ENCODE peak calls at places on chromosomes 2 and 18, in six cellular contexts. Y is fibroblast of mammary gland, D is tibial artery, B is lower leg skin, T is left lung, Z is AG04450. H is an unnamed sample.

GRCh38 chr2:65199891-65200290 is 27.7 kb upstream of the ACTR2 start:
- DNase-seq in T (no peak), Z (no peak), D (no peak), B (no peak), Y (peak; percentile 32), H (no peak)

GRCh38 chr2:173175222-173175621 is 99.6 kb downstream of the MAP3K20 start:
- DNase-seq in D (no peak), T (no peak), Z (no peak), B (no peak), Y (peak; percentile 45), H (no peak)

GRCh38 chr2:11079131-11079824 is 76.0 kb upstream of the SLC66A3 start:
- DNase-seq in Y (no peak), Z (no peak), B (peak; percentile 4), T (no peak), D (no peak), H (no peak)

GRCh38 chr2:74867841-74868658 is 34.1 kb downstream of the HK2 start:
- DNase-seq in Z (no peak), T (no peak), B (no peak), Y (peak; percentile 66), D (no peak), H (peak; percentile 62)

GRCh38 chr2:205749078-205749477 is 66.8 kb downstream of the NRP2 start:
- DNase-seq in B (no peak), D (no peak), T (no peak), Z (no peak), Y (no peak), H (peak; percentile 34)

GRCh38 chr2:170298115-170298514 is 120.2 kb downstream of the MYO3B start:
- DNase-seq in Y (peak; percentile 22), Z (no peak), B (no peak), D (no peak), T (no peak), H (no peak)

GRCh38 chr2:74944987-74945782 is 13.3 kb upstream of the POLE4 start:
- DNase-seq in Z (no peak), Y (peak; percentile 36), B (no peak), T (no peak), D (no peak), H (no peak)

GRCh38 chr2:12935226-12935625 is 218.5 kb downstream of the TRIB2 start:
- DNase-seq in T (no peak), Z (no peak), D (no peak), B (no peak), Y (no peak), H (no peak)

GRCh38 chr2:45885111-45885685 is 233.7 kb downstream of the PRKCE start:
- DNase-seq in Y (no peak), D (no peak), B (no peak), T (no peak), Z (no peak), H (no peak)

GRCh38 chr18:59479776-59480175 is 120.7 kb upstream of the LMAN1 start:
- DNase-seq in B (no peak), Y (no peak), T (no peak), Z (no peak), D (no peak), H (no peak)

GRCh38 chr18:25289040-25289631 is 62.8 kb downstream of the ZNF521 start:
- DNase-seq in Y (peak; percentile 97), B (no peak), Z (peak; percentile 69), T (no peak), D (peak; percentile 38), H (peak; percentile 23)

GRCh38 chr2:204475403-204475802 is 69.9 kb upstream of the PARD3B start:
- DNase-seq in T (no peak), B (no peak), Z (no peak), Y (no peak), D (no peak), H (no peak)

GRCh38 chr2:105787376-105788318 is 42.9 kb downstream of the NCK2 start:
- DNase-seq in D (no peak), B (no peak), Y (peak; percentile 34), T (no peak), Z (no peak), H (no peak)

GRCh38 chr2:101114815-101115214 is 36.4 kb downstream of the TBC1D8 start:
- DNase-seq in T (no peak), Y (no peak), D (peak; percentile 44), B (no peak), Z (no peak), H (no peak)

GRCh38 chr2:140759431-140760156 is 1371.2 kb downstream of the LRP1B start:
- DNase-seq in B (no peak), Y (no peak), D (no peak), Z (no peak), T (no peak), H (no peak)

GRCh38 chr2:135799738-135800137 is 37.2 kb downstream of the LCT start:
- DNase-seq in Z (no peak), D (no peak), T (no peak), Y (no peak), B (no peak), H (no peak)

GRCh38 chr2:234496835-234497591 is at the start of gene ARL4C:
- DNase-seq in Z (no peak), D (peak; percentile 53), B (peak; percentile 47), Y (peak; percentile 31), T (peak; percentile 90), H (peak; percentile 65)

GRCh38 chr2:187497858-187498463 is 49.9 kb upstream of the CALCRL start:
- DNase-seq in D (no peak), Z (no peak), B (no peak), T (no peak), Y (peak; percentile 37), H (peak; percentile 31)

GRCh38 chr2:176699098-176699497 is 429.9 kb downstream of the MTX2 start:
- DNase-seq in B (no peak), Y (no peak), T (no peak), Z (no peak), D (no peak), H (no peak)

GRCh38 chr2:108909917-108910515 is 79.0 kb downstream of the EDAR start:
- DNase-seq in T (no peak), D (no peak), Y (no peak), B (no peak), Z (no peak), H (no peak)

GRCh38 chr2:69704446-69704845 is 37.5 kb upstream of the ANXA4 start:
- DNase-seq in D (no peak), Y (no peak), T (no peak), B (no peak), Z (no peak), H (peak; percentile 55)

GRCh38 chr2:201517094-201517493 is 65.6 kb downstream of the STRADB start:
- DNase-seq in T (no peak), D (no peak), Y (no peak), B (no peak), Z (no peak), H (no peak)

GRCh38 chr18:59926131-59926530 is 26.3 kb downstream of the PMAIP1 start:
- DNase-seq in Y (no peak), B (no peak), D (no peak), Z (no peak), T (no peak), H (no peak)

DNA sequence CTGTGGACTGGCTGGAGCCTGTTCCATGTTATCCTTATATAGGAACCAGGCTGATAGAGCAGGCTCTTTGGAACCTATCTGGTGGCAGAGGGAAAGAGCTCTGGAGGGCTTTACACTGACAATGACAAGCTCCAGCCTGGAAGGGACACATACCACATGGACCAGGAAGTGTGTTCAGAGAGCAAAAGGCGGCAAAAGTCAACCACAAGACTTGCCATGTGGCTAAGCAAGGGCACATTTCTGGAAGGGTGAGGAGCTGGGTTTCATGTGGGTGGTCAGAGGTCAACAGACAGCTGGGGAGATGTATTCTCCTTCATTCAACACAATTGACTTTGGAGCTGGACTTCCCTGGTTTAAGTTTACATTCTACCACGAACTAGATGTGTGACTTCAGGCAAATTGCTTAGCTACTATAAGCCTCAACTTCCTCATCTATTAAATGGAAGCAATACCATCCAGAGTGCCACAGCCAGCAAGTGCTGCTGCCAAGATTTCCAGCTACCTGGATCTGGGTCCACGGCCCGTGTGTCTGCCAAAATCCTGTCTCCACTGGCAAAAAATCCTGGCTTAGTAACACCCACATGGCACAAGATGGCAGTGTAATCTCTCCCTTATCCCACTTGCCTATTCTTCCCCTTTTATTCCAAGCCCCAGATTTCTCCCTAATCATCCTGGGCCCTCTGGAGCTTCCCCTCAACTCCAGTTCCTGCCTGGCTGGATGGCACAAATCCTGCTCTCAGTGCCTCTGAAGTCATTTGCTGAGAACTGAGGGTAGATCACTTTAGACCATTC is 325.3 kb downstream of the DYSF start:
- DNase-seq in D (no peak), Y (no peak), T (no peak), Z (no peak), B (no peak), H (peak; percentile 45)
- TF ChIP-seq CTCF in D (no peak), Y (peak; percentile 26), T (no peak), Z (peak; percentile 45), B (no peak), H (no peak)

DNA sequence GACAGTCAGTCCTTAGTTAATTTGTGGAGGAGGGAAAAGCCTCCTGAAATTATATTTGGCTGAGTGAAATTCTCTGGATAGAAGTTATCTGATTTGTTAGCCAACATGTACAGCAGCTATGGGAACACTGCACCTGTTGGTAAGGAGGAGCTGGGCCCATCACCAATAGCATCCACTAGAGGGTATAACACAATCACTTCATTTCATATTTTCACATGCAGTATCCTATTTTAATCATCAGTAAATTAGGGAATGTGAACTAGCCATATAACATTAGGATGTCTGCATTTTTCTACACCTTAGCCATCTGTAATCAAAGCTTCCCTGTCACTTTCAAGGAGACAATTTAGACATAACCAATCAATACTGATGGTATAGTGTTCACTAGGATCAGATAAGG is 818.4 kb upstream of the CDH2 start:
- DNase-seq in D (no peak), Y (peak; percentile 10), B (no peak), T (no peak), Z (no peak), H (peak; percentile 19)
- TF ChIP-seq CTCF in D (no peak), Y (peak; percentile 34), B (no peak), T (no peak), Z (peak; percentile 45), H (peak; percentile 25)

DNA sequence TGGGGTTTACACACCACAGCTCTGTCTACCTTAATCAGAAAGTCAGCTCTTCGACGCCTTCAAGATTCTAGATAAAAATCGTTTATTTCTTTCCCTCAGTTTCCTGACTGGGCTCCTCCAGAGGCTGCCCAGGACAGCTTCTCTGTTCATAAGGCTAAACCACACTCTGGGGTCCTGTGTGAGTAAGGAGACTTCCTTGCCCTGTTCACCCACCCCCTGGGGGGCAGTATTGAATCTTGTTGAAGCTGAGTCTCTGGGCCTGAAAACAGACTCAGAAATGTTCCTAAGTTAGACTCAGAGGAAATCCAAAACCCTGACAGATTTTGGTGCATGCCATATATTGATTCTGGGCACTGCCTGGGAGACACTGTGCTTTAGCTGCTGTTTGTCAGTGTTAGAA is 43.0 kb downstream of the G6PC2 start:
- DNase-seq in D (no peak), B (no peak), T (no peak), Y (no peak), Z (no peak), H (no peak)
- TF ChIP-seq CTCF in D (no peak), B (no peak), T (no peak), Y (no peak), Z (no peak), H (no peak)

GRCh38 chr18:45353530-45353929 is 261.7 kb upstream of the SLC14A2 start:
- DNase-seq in B (no peak), Y (peak; percentile 17), D (no peak), T (no peak), Z (no peak), H (peak; percentile 57)

GRCh38 chr18:45359275-45360009 is 255.8 kb upstream of the SLC14A2 start:
- DNase-seq in B (no peak), T (no peak), Y (no peak), D (no peak), Z (no peak), H (no peak)

GRCh38 chr18:45357681-45358470 is 257.4 kb upstream of the SLC14A2 start:
- DNase-seq in D (no peak), T (no peak), B (no peak), Y (peak; percentile 75), Z (no peak), H (no peak)

GRCh38 chr18:45352874-45353273 is 262.4 kb upstream of the SLC14A2 start:
- DNase-seq in T (no peak), Z (no peak), Y (no peak), B (no peak), D (no peak), H (no peak)

GRCh38 chr18:45355944-45356520 is 259.2 kb upstream of the SLC14A2 start:
- DNase-seq in T (no peak), Z (no peak), Y (no peak), B (no peak), D (no peak), H (no peak)
- TF ChIP-seq CTCF in T (no peak), Z (peak; percentile 19), Y (no peak), B (no peak), D (no peak), H (no peak)

H was measured in MCF 10A.